ENCODE peak calls at places on chromosomes 16 and 17, in seven cellular contexts. One of them, this sample, is unnamed.

GRCh38 chr16:22161999-22162657 is at the start of gene SDR42E2:
- DNase-seq in esophagus squamous epithelium: no peak
- DNase-seq in tibial nerve: no peak
- DNase-seq in NCI-H345: peak
- DNase-seq in NCI-H460: no peak
- DNase-seq in T1000: no peak
- DNase-seq in activated CD4-positive, alpha-beta T cell treated with anti-CD3 and anti-CD28 coated beads, Interleukin-2, amount 10 ng/mL, durations not matched to agents 7 days and 5 days: peak
- DNase-seq in this sample: no peak

GRCh38 chr17:48725005-48725293 is 2.0 kb downstream of the PRAC2 start:
- DNase-seq in NCI-H345: no peak
- DNase-seq in T1000: no peak
- DNase-seq in esophagus squamous epithelium: no peak
- DNase-seq in tibial nerve: no peak
- DNase-seq in activated CD4-positive, alpha-beta T cell treated with anti-CD3 and anti-CD28 coated beads, Interleukin-2, amount 10 ng/mL, durations not matched to agents 7 days and 5 days: no peak
- DNase-seq in NCI-H460: no peak
- DNase-seq in this sample: no peak

GRCh38 chr17:61396586-61397085 is 3.0 kb upstream of the TBX2 start:
- DNase-seq in NCI-H345: no peak
- DNase-seq in T1000: peak
- DNase-seq in tibial nerve: no peak
- DNase-seq in NCI-H460: no peak
- DNase-seq in esophagus squamous epithelium: no peak
- DNase-seq in activated CD4-positive, alpha-beta T cell treated with anti-CD3 and anti-CD28 coated beads, Interleukin-2, amount 10 ng/mL, durations not matched to agents 7 days and 5 days: no peak
- DNase-seq in this sample: no peak

GRCh38 chr17:76161113-76161512 is 20.1 kb upstream of the FOXJ1 start:
- DNase-seq in NCI-H460: no peak
- DNase-seq in T1000: no peak
- DNase-seq in NCI-H345: no peak
- DNase-seq in tibial nerve: no peak
- DNase-seq in activated CD4-positive, alpha-beta T cell treated with anti-CD3 and anti-CD28 coated beads, Interleukin-2, amount 10 ng/mL, durations not matched to agents 7 days and 5 days: no peak
- DNase-seq in esophagus squamous epithelium: no peak
- DNase-seq in this sample: no peak

GRCh38 chr17:81410852-81411251 is 15.6 kb downstream of the BAHCC1 start:
- DNase-seq in activated CD4-positive, alpha-beta T cell treated with anti-CD3 and anti-CD28 coated beads, Interleukin-2, amount 10 ng/mL, durations not matched to agents 7 days and 5 days: no peak
- DNase-seq in tibial nerve: no peak
- DNase-seq in NCI-H345: no peak
- DNase-seq in NCI-H460: no peak
- DNase-seq in T1000: no peak
- DNase-seq in esophagus squamous epithelium: no peak
- DNase-seq in this sample: no peak

GRCh38 chr17:8120520-8121443 is 2.5 kb upstream of the ALOXE3 start:
- DNase-seq in tibial nerve: no peak
- DNase-seq in activated CD4-positive, alpha-beta T cell treated with anti-CD3 and anti-CD28 coated beads, Interleukin-2, amount 10 ng/mL, durations not matched to agents 7 days and 5 days: peak
- DNase-seq in T1000: peak
- DNase-seq in esophagus squamous epithelium: no peak
- DNase-seq in NCI-H345: peak
- DNase-seq in NCI-H460: peak
- DNase-seq in this sample: peak

GRCh38 chr16:51151951-51152663 is 1.0 kb upstream of the SALL1 start:
- DNase-seq in T1000: peak
- DNase-seq in esophagus squamous epithelium: no peak
- DNase-seq in tibial nerve: no peak
- DNase-seq in NCI-H345: peak
- DNase-seq in activated CD4-positive, alpha-beta T cell treated with anti-CD3 and anti-CD28 coated beads, Interleukin-2, amount 10 ng/mL, durations not matched to agents 7 days and 5 days: no peak
- DNase-seq in NCI-H460: peak
- DNase-seq in this sample: peak

GRCh38 chr16:24988137-24988535 is 27.0 kb downstream of the ARHGAP17 start:
- DNase-seq in T1000: no peak
- DNase-seq in esophagus squamous epithelium: no peak
- DNase-seq in tibial nerve: no peak
- DNase-seq in NCI-H345: no peak
- DNase-seq in activated CD4-positive, alpha-beta T cell treated with anti-CD3 and anti-CD28 coated beads, Interleukin-2, amount 10 ng/mL, durations not matched to agents 7 days and 5 days: no peak
- DNase-seq in NCI-H460: no peak
- DNase-seq in this sample: no peak

GRCh38 chr17:37796081-37796480 is 51.2 kb upstream of the HNF1B start:
- DNase-seq in tibial nerve: no peak
- DNase-seq in NCI-H345: no peak
- DNase-seq in NCI-H460: no peak
- DNase-seq in activated CD4-positive, alpha-beta T cell treated with anti-CD3 and anti-CD28 coated beads, Interleukin-2, amount 10 ng/mL, durations not matched to agents 7 days and 5 days: no peak
- DNase-seq in esophagus squamous epithelium: no peak
- DNase-seq in T1000: no peak
- DNase-seq in this sample: no peak

GRCh38 chr16:87686697-87687570 is 78.9 kb downstream of the KLHDC4 start:
- DNase-seq in activated CD4-positive, alpha-beta T cell treated with anti-CD3 and anti-CD28 coated beads, Interleukin-2, amount 10 ng/mL, durations not matched to agents 7 days and 5 days: no peak
- DNase-seq in T1000: no peak
- DNase-seq in esophagus squamous epithelium: no peak
- DNase-seq in tibial nerve: no peak
- DNase-seq in NCI-H345: no peak
- DNase-seq in NCI-H460: no peak
- DNase-seq in this sample: no peak

GRCh38 chr16:104828-105374 is 26.9 kb downstream of the MPG start:
- DNase-seq in NCI-H345: no peak
- DNase-seq in T1000: no peak
- DNase-seq in tibial nerve: no peak
- DNase-seq in NCI-H460: no peak
- DNase-seq in activated CD4-positive, alpha-beta T cell treated with anti-CD3 and anti-CD28 coated beads, Interleukin-2, amount 10 ng/mL, durations not matched to agents 7 days and 5 days: no peak
- DNase-seq in esophagus squamous epithelium: no peak
- DNase-seq in this sample: no peak

GRCh38 chr17:10668771-10669170 is 11.7 kb upstream of the MYH3 start:
- DNase-seq in NCI-H345: no peak
- DNase-seq in activated CD4-positive, alpha-beta T cell treated with anti-CD3 and anti-CD28 coated beads, Interleukin-2, amount 10 ng/mL, durations not matched to agents 7 days and 5 days: no peak
- DNase-seq in NCI-H460: no peak
- DNase-seq in esophagus squamous epithelium: no peak
- DNase-seq in T1000: no peak
- DNase-seq in tibial nerve: no peak
- DNase-seq in this sample: no peak

GRCh38 chr17:15261063-15261817 is 3.9 kb downstream of the PMP22 start:
- DNase-seq in NCI-H460: peak
- DNase-seq in tibial nerve: no peak
- DNase-seq in esophagus squamous epithelium: no peak
- DNase-seq in T1000: no peak
- DNase-seq in activated CD4-positive, alpha-beta T cell treated with anti-CD3 and anti-CD28 coated beads, Interleukin-2, amount 10 ng/mL, durations not matched to agents 7 days and 5 days: no peak
- DNase-seq in NCI-H345: no peak
- DNase-seq in this sample: peak

GRCh38 chr16:71536752-71537499 is 10.7 kb downstream of the CHST4 start:
- DNase-seq in esophagus squamous epithelium: no peak
- DNase-seq in activated CD4-positive, alpha-beta T cell treated with anti-CD3 and anti-CD28 coated beads, Interleukin-2, amount 10 ng/mL, durations not matched to agents 7 days and 5 days: no peak
- DNase-seq in T1000: no peak
- DNase-seq in tibial nerve: no peak
- DNase-seq in NCI-H460: no peak
- DNase-seq in NCI-H345: no peak
- DNase-seq in this sample: no peak

GRCh38 chr17:68909066-68909465 is 46.1 kb downstream of the ABCA8 start:
- DNase-seq in activated CD4-positive, alpha-beta T cell treated with anti-CD3 and anti-CD28 coated beads, Interleukin-2, amount 10 ng/mL, durations not matched to agents 7 days and 5 days: no peak
- DNase-seq in NCI-H345: no peak
- DNase-seq in tibial nerve: no peak
- DNase-seq in NCI-H460: peak
- DNase-seq in esophagus squamous epithelium: no peak
- DNase-seq in T1000: peak
- DNase-seq in this sample: peak

GRCh38 chr17:32143525-32143865 is 1.2 kb downstream of the RHOT1 start:
- DNase-seq in T1000: no peak
- DNase-seq in tibial nerve: no peak
- DNase-seq in NCI-H460: no peak
- DNase-seq in NCI-H345: no peak
- DNase-seq in esophagus squamous epithelium: no peak
- DNase-seq in activated CD4-positive, alpha-beta T cell treated with anti-CD3 and anti-CD28 coated beads, Interleukin-2, amount 10 ng/mL, durations not matched to agents 7 days and 5 days: no peak
- DNase-seq in this sample: no peak

GRCh38 chr17:21774263-21774662 is 81.9 kb downstream of the KCNJ18 start:
- DNase-seq in esophagus squamous epithelium: no peak
- DNase-seq in NCI-H460: no peak
- DNase-seq in activated CD4-positive, alpha-beta T cell treated with anti-CD3 and anti-CD28 coated beads, Interleukin-2, amount 10 ng/mL, durations not matched to agents 7 days and 5 days: no peak
- DNase-seq in tibial nerve: no peak
- DNase-seq in T1000: no peak
- DNase-seq in NCI-H345: no peak
- DNase-seq in this sample: no peak

GRCh38 chr16:50821586-50821985 is 79.7 kb downstream of the CYLD start:
- DNase-seq in esophagus squamous epithelium: no peak
- DNase-seq in NCI-H345: no peak
- DNase-seq in T1000: no peak
- DNase-seq in NCI-H460: no peak
- DNase-seq in tibial nerve: no peak
- DNase-seq in activated CD4-positive, alpha-beta T cell treated with anti-CD3 and anti-CD28 coated beads, Interleukin-2, amount 10 ng/mL, durations not matched to agents 7 days and 5 days: no peak
- DNase-seq in this sample: no peak

GRCh38 chr17:60565233-60565632 is 34.8 kb upstream of the PPM1D start:
- DNase-seq in T1000: no peak
- DNase-seq in activated CD4-positive, alpha-beta T cell treated with anti-CD3 and anti-CD28 coated beads, Interleukin-2, amount 10 ng/mL, durations not matched to agents 7 days and 5 days: no peak
- DNase-seq in esophagus squamous epithelium: no peak
- DNase-seq in NCI-H345: no peak
- DNase-seq in NCI-H460: no peak
- DNase-seq in tibial nerve: no peak
- DNase-seq in this sample: no peak

GRCh38 chr17:19284005-19284959 is 47.1 kb downstream of the EPN2 start:
- DNase-seq in T1000: no peak
- DNase-seq in activated CD4-positive, alpha-beta T cell treated with anti-CD3 and anti-CD28 coated beads, Interleukin-2, amount 10 ng/mL, durations not matched to agents 7 days and 5 days: no peak
- DNase-seq in tibial nerve: no peak
- DNase-seq in NCI-H345: no peak
- DNase-seq in esophagus squamous epithelium: no peak
- DNase-seq in NCI-H460: no peak
- DNase-seq in this sample: no peak

GRCh38 chr17:45785373-45786193 is 1.5 kb downstream of the CRHR1 start:
- DNase-seq in NCI-H345: no peak
- DNase-seq in esophagus squamous epithelium: no peak
- DNase-seq in NCI-H460: no peak
- DNase-seq in activated CD4-positive, alpha-beta T cell treated with anti-CD3 and anti-CD28 coated beads, Interleukin-2, amount 10 ng/mL, durations not matched to agents 7 days and 5 days: no peak
- DNase-seq in tibial nerve: no peak
- DNase-seq in T1000: no peak
- DNase-seq in this sample: no peak